ENCODE peak calls at places on chromosomes 16 and 17, in ten cellular contexts. K is ascending aorta; T is left ventricle myocardium inferior; L is fibroblast of mammary gland; N is nephron progenitor cell; R is lower leg skin; E is body of pancreas; I is BJ; Z is brain microvascular endothelial cell; U is CD8-positive, alpha-beta T cell. Y is an unnamed sample.

GRCh38 chr17:57988301-57989010 is 402 bp upstream of the VEZF1 start:
- DNase-seq in I (no peak), K (peak), Z (peak), E (peak), U (peak), L (peak), R (peak), N (no peak), T (peak), Y (peak)

GRCh38 chr17:47801176-47801765 is 20.3 kb downstream of the OSBPL7 start:
- DNase-seq in Z (no peak), L (no peak), U (no peak), K (no peak), T (no peak), I (no peak), R (no peak), E (no peak), N (no peak), Y (no peak)

GRCh38 chr17:59428896-59429460 is 97.5 kb downstream of the YPEL2 start:
- DNase-seq in K (no peak), E (no peak), R (no peak), L (peak), T (no peak), Z (no peak), N (no peak), I (no peak), U (no peak), Y (no peak)

GRCh38 chr17:61157246-61157887 is 242.3 kb upstream of the TBX2 start:
- DNase-seq in Z (peak), U (no peak), I (no peak), N (peak), E (peak), T (no peak), K (no peak), L (peak), R (no peak), Y (no peak)

GRCh38 chr16:1794221-1794871 is 841 bp upstream of the IGFALS start:
- DNase-seq in R (no peak), I (no peak), U (no peak), T (no peak), K (no peak), Z (no peak), L (no peak), N (no peak), E (peak), Y (no peak)

GRCh38 chr17:6084226-6085161 is 14.3 kb downstream of the WSCD1 start:
- DNase-seq in Z (no peak), N (no peak), E (no peak), L (no peak), R (no peak), U (no peak), I (no peak), T (no peak), K (no peak), Y (no peak)

GRCh38 chr16:17827313-17827712 is 356.6 kb upstream of the XYLT1 start:
- DNase-seq in Z (peak), E (no peak), I (no peak), U (no peak), R (no peak), N (no peak), T (no peak), L (peak), K (no peak), Y (no peak)

GRCh38 chr16:24776486-24777220 is 47.2 kb downstream of the TNRC6A start:
- DNase-seq in Z (peak), T (peak), I (no peak), U (no peak), R (no peak), N (no peak), L (peak), K (no peak), E (peak), Y (no peak)

GRCh38 chr16:70738083-70738977 is 52.5 kb upstream of the MTSS2 start:
- DNase-seq in E (peak), T (peak), I (no peak), Z (peak), K (peak), U (peak), N (peak), R (no peak), L (peak), Y (peak)

GRCh38 chr16:31083556-31083955 is 5.2 kb downstream of the PRSS53 start:
- DNase-seq in L (no peak), T (no peak), I (no peak), K (no peak), E (no peak), R (no peak), U (no peak), N (no peak), Z (no peak), Y (no peak)

GRCh38 chr16:71626858-71627213 is 852 bp downstream of the MARVELD3 start:
- DNase-seq in N (no peak), I (no peak), E (peak), K (no peak), T (no peak), U (no peak), Z (no peak), L (no peak), R (no peak), Y (no peak)

GRCh38 chr17:74750327-74751069 is 2.1 kb downstream of the NHERF1 start:
- DNase-seq in N (no peak), K (no peak), E (peak), U (no peak), R (no peak), T (no peak), L (no peak), I (no peak), Z (no peak), Y (no peak)

GRCh38 chr16:50067290-50067853 is 1.6 kb downstream of the HEATR3 start:
- DNase-seq in U (peak), R (no peak), E (no peak), T (no peak), L (peak), Z (peak), N (peak), I (no peak), K (no peak), Y (peak)

GRCh38 chr17:32015245-32016013 is 8.2 kb downstream of the LRRC37B start:
- DNase-seq in K (no peak), R (no peak), T (no peak), E (peak), L (peak), Z (peak), N (peak), U (no peak), I (no peak), Y (no peak)

GRCh38 chr17:67032382-67032781 is 12.0 kb upstream of the CACNG1 start:
- DNase-seq in L (no peak), R (no peak), N (no peak), Z (no peak), E (no peak), I (no peak), U (no peak), K (no peak), T (no peak), Y (no peak)

GRCh38 chr16:29808219-29808900 is 2.0 kb downstream of the MAZ start:
- DNase-seq in E (no peak), L (no peak), U (peak), R (no peak), N (peak), I (no peak), K (no peak), Z (no peak), T (no peak), Y (no peak)

GRCh38 chr17:80992077-80992947 is 671 bp downstream of the CHMP6 start:
- DNase-seq in K (no peak), U (no peak), R (no peak), N (peak), E (no peak), L (no peak), Z (no peak), T (no peak), I (no peak), Y (peak)

GRCh38 chr17:40448213-40448638 is 5.0 kb downstream of the IGFBP4 start:
- DNase-seq in R (peak), K (peak), L (peak), T (no peak), I (no peak), E (peak), U (no peak), Z (no peak), N (no peak), Y (no peak)

GRCh38 chr17:57946798-57947358 is 8.3 kb downstream of the CUEDC1 start:
- DNase-seq in L (peak), K (no peak), N (no peak), T (no peak), R (no peak), U (peak), Z (peak), I (no peak), E (peak), Y (no peak)

GRCh38 chr16:55530316-55530856 is 21.5 kb downstream of the LPCAT2 start:
- DNase-seq in R (no peak), K (no peak), Z (no peak), T (no peak), I (no peak), L (no peak), N (no peak), U (no peak), E (no peak), Y (no peak)

GRCh38 chr17:81388091-81388611 is 7.1 kb upstream of the BAHCC1 start:
- DNase-seq in I (no peak), Z (no peak), E (no peak), K (no peak), T (no peak), R (no peak), U (no peak), L (no peak), N (no peak), Y (no peak)

GRCh38 chr17:45425125-45425983 is 7.3 kb downstream of the ARHGAP27 start:
- DNase-seq in R (peak), E (peak), U (no peak), K (no peak), I (no peak), T (peak), Z (peak), N (peak), L (peak), Y (no peak)

GRCh38 chr16:59905628-59906027 is 1171.5 kb upstream of the GOT2 start:
- DNase-seq in I (peak), N (no peak), T (no peak), Z (peak), L (peak), E (no peak), K (no peak), R (no peak), U (no peak), Y (no peak)

GRCh38 chr17:396788-397187 is 44.2 kb upstream of the RPH3AL start:
- DNase-seq in U (no peak), T (no peak), N (no peak), L (no peak), R (no peak), E (no peak), I (no peak), K (no peak), Z (no peak), Y (no peak)
- TF ChIP-seq CTCF in U (no peak), T (no peak), N (no peak), L (no peak), R (no peak), E (no peak), I (no peak), K (no peak), Z (no peak), Y (no peak)

DNA sequence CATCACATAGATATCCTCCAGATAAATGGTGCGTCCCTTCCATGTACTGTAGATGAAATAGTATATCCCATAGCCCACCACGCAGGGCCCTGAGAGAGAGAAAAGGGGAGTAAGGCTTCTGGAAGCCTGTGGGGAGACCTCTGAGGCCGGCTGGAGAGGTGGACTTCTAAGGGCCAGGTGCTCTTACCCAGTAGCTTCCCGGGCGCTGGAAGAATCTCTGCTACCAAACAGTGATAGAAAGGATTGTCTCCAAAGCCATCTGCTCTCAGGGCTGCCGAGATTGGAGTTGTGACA is 718 bp downstream of the SAT2 start:
- DNase-seq in T (no peak), Z (no peak), E (no peak), U (no peak), L (no peak), N (no peak), K (no peak), R (no peak), I (no peak), Y (no peak)
- TF ChIP-seq CTCF in T (no peak), Z (no peak), E (no peak), U (no peak), L (no peak), N (no peak), K (no peak), R (no peak), I (no peak), Y (no peak)

GRCh38 chr17:34572483-34572882 is 6.9 kb upstream of the TMEM132E start:
- DNase-seq in R (no peak), K (no peak), T (no peak), Z (no peak), N (no peak), U (no peak), L (no peak), E (no peak), I (no peak), Y (no peak)

GRCh38 chr17:34578656-34579016 is 746 bp upstream of the TMEM132E start:
- DNase-seq in U (no peak), E (no peak), T (no peak), I (no peak), R (no peak), L (no peak), K (no peak), Z (no peak), N (no peak), Y (no peak)

GRCh38 chr17:34571428-34572130 is 7.8 kb upstream of the TMEM132E start:
- DNase-seq in L (no peak), Z (no peak), U (no peak), E (no peak), I (no peak), K (no peak), T (no peak), R (no peak), N (no peak), Y (no peak)

GRCh38 chr17:34578016-34578415 is 1.4 kb upstream of the TMEM132E start:
- DNase-seq in E (no peak), K (no peak), I (no peak), L (no peak), T (no peak), U (no peak), Z (no peak), N (no peak), R (no peak), Y (peak)

DNA sequence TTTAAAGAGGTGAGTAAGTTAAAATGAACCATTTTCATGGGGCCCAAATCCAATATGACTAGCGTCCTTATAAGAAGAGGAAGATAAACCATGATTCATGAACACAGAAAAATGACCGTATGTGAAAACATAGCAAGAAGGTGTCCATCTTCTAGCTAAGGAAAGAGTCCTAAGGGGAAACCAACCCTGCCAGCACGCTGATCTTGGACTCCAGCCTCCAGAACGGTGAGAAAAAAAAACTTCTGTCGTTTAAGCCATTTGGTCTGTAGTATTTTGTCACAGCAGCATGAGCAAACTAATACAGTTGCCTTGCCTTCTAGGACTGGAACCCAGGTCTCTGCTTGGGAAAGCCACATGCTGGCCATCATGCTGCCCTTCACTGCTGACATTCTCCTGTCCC is 4.2 kb upstream of the TMEM132E start:
- DNase-seq in R (no peak), N (no peak), L (no peak), U (no peak), K (no peak), E (no peak), Z (no peak), I (no peak), T (no peak), Y (no peak)
- TF ChIP-seq CTCF in R (no peak), N (no peak), L (no peak), U (no peak), K (no peak), E (no peak), Z (no peak), I (no peak), T (no peak), Y (no peak)

GRCh38 chr16:4957420-4957719 is 760 bp upstream of the SEC14L5 start:
- DNase-seq in E (no peak), L (no peak), N (no peak), K (no peak), T (no peak), I (no peak), Z (no peak), U (no peak), R (no peak), Y (no peak)

GRCh38 chr16:4958510-4959111 is 481 bp downstream of the SEC14L5 start:
- DNase-seq in K (no peak), U (no peak), N (no peak), E (no peak), R (no peak), T (no peak), I (no peak), L (no peak), Z (no peak), Y (no peak)

GRCh38 chr16:4954714-4955113 is 3.4 kb upstream of the SEC14L5 start:
- DNase-seq in E (no peak), T (no peak), R (no peak), Z (no peak), U (no peak), K (no peak), L (peak), I (no peak), N (no peak), Y (no peak)

GRCh38 chr16:4960579-4960978 is 2.4 kb downstream of the SEC14L5 start:
- DNase-seq in N (no peak), Z (no peak), R (no peak), K (no peak), I (no peak), U (no peak), T (no peak), L (no peak), E (no peak), Y (no peak)

GRCh38 chr16:4957720-4958509 is at the start of gene SEC14L5:
- DNase-seq in R (peak), E (peak), L (peak), I (peak), Z (peak), N (peak), K (peak), T (peak), U (peak), Y (peak)
- TF ChIP-seq CTCF in R (no peak), E (no peak), L (no peak), I (no peak), Z (no peak), N (no peak), K (no peak), T (no peak), U (no peak), Y (no peak)

DNA sequence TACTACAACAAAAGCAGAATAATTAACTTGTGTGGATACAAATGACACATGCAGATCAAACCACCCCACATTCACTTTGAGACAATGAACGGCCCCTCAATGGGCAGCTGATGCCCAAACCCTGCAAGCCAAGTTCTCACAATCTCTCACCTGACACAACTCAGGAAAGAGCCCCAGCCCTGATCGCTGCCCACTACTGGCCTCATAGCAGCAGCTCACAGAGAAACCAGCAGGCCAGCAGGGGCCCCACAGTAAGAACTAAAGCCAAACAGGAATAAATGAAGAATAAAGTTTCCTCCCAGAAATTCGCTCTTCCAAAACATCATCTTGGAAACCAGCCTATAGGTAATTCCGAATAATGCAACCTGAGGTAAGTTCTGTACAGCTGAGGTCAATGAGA is 7.7 kb downstream of the AKTIP start:
- DNase-seq in I (no peak), T (no peak), U (no peak), L (no peak), E (no peak), N (no peak), K (no peak), R (no peak), Z (no peak), Y (no peak)
- TF ChIP-seq CTCF in I (no peak), T (no peak), U (no peak), L (no peak), E (no peak), N (no peak), K (no peak), R (no peak), Z (peak), Y (no peak)

Y was measured in glutamatergic neuron.